ENCODE peak calls at places on chromosomes 1 and 21, in four cellular contexts. D is breast epithelium, A is IMR-90, Y is ovary. K is an unnamed sample.
A peak's percentile ranks its signal among the peaks of the same experiment; 100 is the strongest.

GRCh38 chr1:15848143-15848928 is 829 bp downstream of the SPEN start:
- DNase-seq in D (no peak), A (peak; percentile 23), Y (no peak), K (no peak)

GRCh38 chr1:118983558-118984021 is 4.6 kb downstream of the TBX15 start:
- DNase-seq in D (no peak), A (no peak), Y (no peak), K (no peak)

GRCh38 chr1:51284487-51284954 is 45.8 kb downstream of the TTC39A start:
- DNase-seq in D (no peak), A (peak; percentile 48), Y (no peak), K (no peak)

GRCh38 chr1:241156231-241156965 is 200.6 kb downstream of the RGS7 start:
- DNase-seq in D (no peak), A (peak; percentile 2), Y (no peak), K (no peak)

GRCh38 chr1:34408011-34408410 is 231.3 kb downstream of the C1orf94 start:
- DNase-seq in D (no peak), A (no peak), Y (no peak), K (no peak)

GRCh38 chr1:229342305-229342901 is 444 bp downstream of the CCSAP start:
- DNase-seq in D (peak; percentile 75), A (peak; percentile 57), Y (peak; percentile 85), K (peak; percentile 76)

GRCh38 chr1:29415156-29415830 is 179.0 kb downstream of the PTPRU start:
- DNase-seq in D (no peak), A (no peak), Y (no peak), K (no peak)

GRCh38 chr1:220426989-220427388 is 100.9 kb upstream of the MARK1 start:
- DNase-seq in D (peak; percentile 24), A (no peak), Y (no peak), K (no peak)

GRCh38 chr1:4931486-4931885 is 277.1 kb downstream of the AJAP1 start:
- DNase-seq in D (peak; percentile 35), A (no peak), Y (peak; percentile 42), K (no peak)

DNA sequence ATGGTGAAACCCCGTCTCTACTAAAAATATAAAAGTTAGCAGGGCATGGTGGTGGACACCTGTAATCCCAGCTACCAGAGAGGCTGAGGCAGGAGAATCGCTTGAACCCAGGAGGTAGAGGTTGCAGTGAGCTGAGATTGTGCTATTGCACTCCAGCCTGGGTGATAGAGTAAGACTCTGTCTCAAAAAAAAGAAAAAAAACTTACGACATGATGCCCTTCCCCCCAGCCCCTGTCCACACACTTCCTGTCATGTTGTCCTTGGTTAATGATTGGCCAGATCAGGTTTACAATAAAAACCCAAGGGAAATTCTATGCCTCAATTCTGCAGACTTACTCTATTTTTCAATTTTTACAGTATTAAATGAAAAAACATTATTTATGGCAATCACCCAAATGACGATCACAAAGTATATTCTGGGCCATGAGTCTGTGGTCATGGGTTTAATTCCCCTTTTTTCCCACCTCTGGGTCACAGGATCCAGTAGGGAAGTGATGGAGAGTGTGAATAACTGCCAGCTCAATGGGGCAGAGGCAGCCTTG is 90.3 kb downstream of the BCAR3 start:
- DNase-seq in D (no peak), A (no peak), Y (no peak), K (no peak)
- H3K4me1 ChIP-seq in D (peaks cover 19% of the 10 kb centered on the region), A (peaks cover 17% of the 10 kb centered on the region), Y (no peaks in the 10 kb centered on the region), K (peaks cover 20% of the 10 kb centered on the region)

GRCh38 chr1:31688233-31688918 is 15.4 kb downstream of the COL16A1 start:
- DNase-seq in D (no peak), A (peak; percentile 7), Y (peak; percentile 82), K (no peak)
- TF ChIP-seq POLR2A in D (no peak), A (no peak), Y (no peak), K (no peak)

DNA sequence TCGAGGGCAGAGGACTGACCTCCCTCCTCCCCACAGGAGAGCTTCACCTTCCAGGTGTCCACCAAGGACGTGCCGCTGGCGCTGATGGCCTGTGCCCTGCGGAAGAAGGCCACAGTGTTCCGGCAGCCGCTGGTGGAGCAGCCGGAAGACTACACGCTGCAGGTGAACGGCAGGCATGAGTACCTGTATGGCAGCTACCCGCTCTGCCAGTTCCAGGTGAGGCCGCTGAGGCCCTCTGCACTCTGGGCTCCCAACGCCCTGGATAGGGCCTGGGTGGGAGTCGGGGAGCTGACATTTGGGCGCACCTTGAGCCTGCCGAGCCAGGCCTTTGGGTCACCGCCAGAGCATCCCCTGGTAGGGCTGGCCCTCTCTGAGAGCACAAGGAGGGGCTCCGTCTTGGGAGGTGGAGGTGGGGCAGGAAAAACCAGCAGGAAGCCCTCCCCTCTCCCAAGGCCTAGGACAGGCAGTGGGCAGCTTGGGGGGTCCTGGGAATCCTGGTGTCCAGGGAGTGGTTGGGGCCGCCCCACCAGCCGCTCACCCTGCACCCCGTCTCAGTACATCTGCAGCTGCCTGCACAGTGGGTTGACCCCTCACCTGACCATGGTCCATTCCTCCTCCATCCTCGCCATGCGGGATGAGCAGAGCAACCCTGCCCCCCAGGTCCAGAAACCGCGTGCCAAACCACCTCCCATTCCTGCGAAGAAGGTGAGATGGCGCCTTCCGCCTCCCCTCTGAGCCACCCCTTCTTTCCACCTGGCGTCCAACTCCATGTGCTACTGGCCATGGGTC is 65.1 kb downstream of the PIK3CD start:
- DNase-seq in D (no peak), A (no peak), Y (no peak), K (no peak)
- H3K27ac ChIP-seq in D (peak overlapping the region; percentile 76), A (no peak overlapping the region), Y (peak overlapping the region; percentile 88), K (no peak overlapping the region)

DNA sequence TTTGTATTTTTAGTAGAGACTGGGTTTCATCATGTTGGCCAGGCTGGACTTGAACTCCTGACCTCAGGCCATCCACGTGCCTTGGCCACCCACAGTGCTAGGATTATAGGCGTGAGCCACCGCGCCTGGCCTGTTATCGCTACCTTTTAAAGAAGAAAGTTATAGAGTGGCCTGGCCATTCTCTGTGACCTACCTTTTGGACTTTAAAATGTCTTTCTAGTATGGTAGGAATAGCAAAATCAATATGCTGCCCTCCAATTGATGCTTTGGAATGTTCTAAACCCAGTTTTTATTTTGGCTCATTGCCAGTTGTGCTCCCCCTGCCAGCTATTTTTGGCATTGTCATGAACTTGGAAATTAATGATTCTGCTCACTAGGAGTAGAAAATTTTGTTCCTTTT is 19.9 kb downstream of the HIPK1 start:
- DNase-seq in D (no peak), A (no peak), Y (no peak), K (no peak)
- H3K4me1 ChIP-seq in D (no peaks in the 10 kb centered on the region), A (peaks cover 7% of the 10 kb centered on the region), Y (peaks cover 11% of the 10 kb centered on the region), K (peaks cover 9% of the 10 kb centered on the region)

GRCh38 chr21:17821121-17821520 is 2.0 kb upstream of the C21orf91 start:
- DNase-seq in D (no peak), A (no peak), Y (no peak), K (no peak)

GRCh38 chr21:17818158-17819113 is 720 bp downstream of the C21orf91 start:
- DNase-seq in D (no peak), A (peak; percentile 23), Y (no peak), K (no peak)

GRCh38 chr21:17823846-17824245 is 4.7 kb upstream of the C21orf91 start:
- DNase-seq in D (no peak), A (no peak), Y (no peak), K (no peak)

GRCh38 chr21:17819878-17820232 is 699 bp upstream of the C21orf91 start:
- DNase-seq in D (peak; percentile 33), A (peak; percentile 72), Y (no peak), K (no peak)

GRCh38 chr21:17819114-17819877 is at the start of gene C21orf91:
- DNase-seq in D (peak; percentile 72), A (peak; percentile 86), Y (peak; percentile 91), K (peak; percentile 71)
- TF ChIP-seq POLR2A in D (no peak), A (peak; percentile 93), Y (peak; percentile 53), K (peak; percentile 94)

GRCh38 chr1:26283226-26283853 is 3.5 kb downstream of the SH3BGRL3 start:
- DNase-seq in D (no peak), A (no peak), Y (no peak), K (no peak)

GRCh38 chr1:26281971-26282693 is 2.2 kb downstream of the SH3BGRL3 start:
- DNase-seq in D (no peak), A (peak; percentile 70), Y (peak; percentile 72), K (no peak)

GRCh38 chr1:26283871-26284596 is 4.1 kb downstream of the SH3BGRL3 start:
- DNase-seq in D (no peak), A (no peak), Y (no peak), K (no peak)

GRCh38 chr1:26281091-26281958 is 1.4 kb downstream of the SH3BGRL3 start:
- DNase-seq in D (no peak), A (no peak), Y (no peak), K (no peak)

DNA sequence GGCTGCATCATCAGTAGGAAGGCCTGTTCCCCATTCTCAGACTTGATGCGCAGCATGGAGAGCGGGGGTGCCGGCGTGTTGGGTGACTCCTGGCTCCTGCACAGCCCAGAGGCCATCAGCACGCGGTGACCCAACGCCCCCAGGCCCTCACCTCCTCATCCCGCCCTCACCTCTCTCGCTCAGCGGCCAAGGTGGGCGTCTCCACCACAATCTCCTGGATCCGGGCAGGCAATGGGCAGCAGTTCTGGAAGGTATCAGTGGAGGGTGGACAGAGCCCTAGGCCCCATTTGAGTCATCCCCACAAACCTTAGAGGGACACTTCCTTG is 2.8 kb downstream of the SH3BGRL3 start:
- DNase-seq in D (no peak), A (no peak), Y (no peak), K (no peak)
- H3K27ac ChIP-seq in D (no peak overlapping the region), A (peak overlapping the region; percentile 77), Y (peak overlapping the region; percentile 58), K (peak overlapping the region; percentile 72)

DNA sequence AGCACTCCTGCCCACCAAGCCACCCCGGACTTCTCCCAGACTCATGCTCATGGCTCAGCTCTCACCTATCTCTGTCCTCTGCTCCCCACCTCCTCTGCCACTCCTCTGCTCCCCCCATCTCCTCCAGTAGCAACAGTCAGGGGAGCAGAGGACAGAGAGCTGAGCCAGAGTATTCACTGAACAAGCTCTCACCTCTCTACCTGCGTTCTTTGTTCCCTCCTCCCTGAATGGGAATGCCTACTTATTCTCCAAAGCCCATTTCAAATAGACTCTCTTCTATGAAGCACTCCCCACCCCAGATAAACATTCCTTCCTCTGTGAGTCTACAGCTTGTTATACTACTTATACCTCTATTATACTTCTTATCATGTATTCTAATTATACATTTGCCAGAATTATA is 6.4 kb upstream of the EFNA1 start:
- DNase-seq in D (no peak), A (no peak), Y (no peak), K (no peak)
- H3K4me1 ChIP-seq in D (peaks cover 8% of the 10 kb centered on the region), A (peaks cover 4% of the 10 kb centered on the region), Y (peaks cover 5% of the 10 kb centered on the region), K (peaks cover 10% of the 10 kb centered on the region)

GRCh38 chr1:156664046-156664948 is 12.9 kb downstream of the NES start:
- DNase-seq in D (no peak), A (peak; percentile 58), Y (no peak), K (no peak)

GRCh38 chr1:156661932-156662587 is 15.1 kb downstream of the NES start:
- DNase-seq in D (peak; percentile 74), A (peak; percentile 60), Y (no peak), K (no peak)

GRCh38 chr1:156662588-156663055 is 14.6 kb downstream of the NES start:
- DNase-seq in D (no peak), A (no peak), Y (no peak), K (no peak)

GRCh38 chr1:156664949-156665411 is 12.2 kb downstream of the NES start:
- DNase-seq in D (no peak), A (no peak), Y (no peak), K (no peak)

DNA sequence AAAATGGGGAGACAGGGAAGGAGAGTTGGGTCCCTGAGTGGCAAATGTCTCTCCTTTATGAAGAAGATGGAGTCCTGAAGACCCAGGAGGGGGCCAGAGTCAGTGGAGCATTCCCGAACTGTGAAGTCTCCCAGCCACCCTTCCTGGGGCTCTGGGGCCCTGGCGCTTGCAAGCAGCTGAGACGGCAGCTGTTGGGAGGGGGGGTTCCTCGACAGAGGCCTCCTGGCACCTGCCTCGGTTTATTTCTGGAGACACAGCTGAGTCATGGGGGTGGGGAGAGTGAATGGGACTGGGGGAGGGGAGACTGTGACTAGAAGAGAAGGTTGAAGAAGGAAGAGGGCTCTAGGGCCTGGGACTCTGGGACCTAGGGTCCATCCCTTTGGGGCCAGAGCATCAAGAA is 14.0 kb downstream of the NES start:
- DNase-seq in D (no peak), A (peak; percentile 79), Y (no peak), K (no peak)
- TF ChIP-seq POLR2A in D (no peak), A (no peak), Y (no peak), K (no peak)